ENCODE peak calls at places on chromosomes 1 and 21, in eight cellular contexts. H is CD4-positive, alpha-beta memory T cell; I is EL; J is GM10248; A is activated CD4-positive, alpha-beta T cell treated with anti-CD3 and anti-CD28 coated beads, Interleukin-2, amount 50 U/mL, for 24 hours; P is psoas muscle; C is CD4-positive, CD25-positive, alpha-beta regulatory T cell; O is left colon. K is an unnamed sample.
A peak's percentile ranks its signal among the peaks of the same experiment; 100 is the strongest.

GRCh38 chr1:184610872-184611614 is 143.6 kb downstream of the EDEM3 start:
- DNase-seq in P (no peak), C (no peak), J (no peak), I (no peak), A (no peak), O (no peak), H (no peak), K (no peak)

GRCh38 chr1:15386128-15386824 is 23.4 kb upstream of the EFHD2 start:
- DNase-seq in H (no peak), P (no peak), O (no peak), J (no peak), C (no peak), A (no peak), I (no peak), K (no peak)

GRCh38 chr1:113021430-113022085 is 51.4 kb upstream of the LRIG2 start:
- DNase-seq in A (no peak), I (peak; percentile 13), C (no peak), J (no peak), H (no peak), P (no peak), O (no peak), K (no peak)

GRCh38 chr21:43832648-43833047 is 32.4 kb upstream of the AGPAT3 start:
- DNase-seq in I (no peak), J (no peak), H (no peak), P (no peak), O (no peak), C (no peak), A (no peak), K (no peak)

GRCh38 chr21:42304556-42305454 is 10.4 kb downstream of the TFF3 start:
- DNase-seq in C (no peak), O (peak; percentile 17), A (no peak), H (no peak), P (no peak), J (no peak), I (no peak), K (no peak)

GRCh38 chr21:38679531-38679930 is 126.2 kb upstream of the ETS2 start:
- DNase-seq in H (no peak), A (no peak), O (no peak), C (no peak), I (peak; percentile 73), P (no peak), J (peak; percentile 48), K (no peak)

GRCh38 chr1:40078512-40079333 is 18.3 kb downstream of the PPT1 start:
- DNase-seq in I (peak; percentile 72), J (peak; percentile 69), H (peak; percentile 53), P (no peak), C (peak; percentile 25), O (no peak), A (peak; percentile 45), K (no peak)

GRCh38 chr1:109784551-109785252 is 21.0 kb upstream of the EPS8L3 start:
- DNase-seq in J (no peak), I (no peak), H (no peak), P (no peak), C (no peak), A (no peak), O (peak; percentile 15), K (peak; percentile 49)

GRCh38 chr21:26945916-26946315 is 21.0 kb downstream of the ADAMTS5 start:
- DNase-seq in J (no peak), C (no peak), I (no peak), O (no peak), A (no peak), H (no peak), P (no peak), K (no peak)

GRCh38 chr1:198663996-198664789 is 25.4 kb downstream of the PTPRC start:
- DNase-seq in C (no peak), I (no peak), O (no peak), H (peak; percentile 32), P (no peak), A (no peak), J (no peak), K (no peak)

GRCh38 chr1:232579958-232580705 is 49.8 kb downstream of the SIPA1L2 start:
- DNase-seq in J (no peak), O (no peak), H (no peak), I (peak; percentile 20), P (no peak), A (no peak), C (no peak), K (no peak)

GRCh38 chr21:42027085-42027803 is 17.1 kb upstream of the ZBTB21 start:
- DNase-seq in O (peak; percentile 17), C (no peak), I (no peak), H (no peak), J (no peak), P (no peak), A (no peak), K (no peak)

GRCh38 chr21:21383126-21383525 is 384.9 kb downstream of the NCAM2 start:
- DNase-seq in C (no peak), I (peak; percentile 22), A (no peak), J (no peak), P (no peak), O (no peak), H (no peak), K (no peak)

GRCh38 chr1:94316836-94317789 is 79.7 kb upstream of the ARHGAP29 start:
- DNase-seq in A (no peak), H (no peak), I (peak; percentile 57), O (no peak), J (no peak), P (no peak), C (no peak), K (no peak)

GRCh38 chr21:42202321-42202720 is 16.6 kb upstream of the ABCG1 start:
- DNase-seq in C (no peak), P (no peak), A (no peak), I (no peak), J (no peak), O (no peak), H (no peak), K (no peak)

GRCh38 chr1:82485591-82486369 is 685.0 kb downstream of the ADGRL2 start:
- DNase-seq in O (no peak), H (no peak), P (peak; percentile 13), A (no peak), C (no peak), J (no peak), I (peak; percentile 43), K (no peak)

K was measured in aorta.